ENCODE peak calls at places on chromosomes 4 and X, in five cellular contexts. J is adrenal gland, V is K562, W is upper lobe of right lung, P is endodermal cell. Y is an unnamed sample.

GRCh38 chr4:84681488-84682274 is 98.8 kb downstream of the CDS1 start:
- DNase-seq in W (no peak), P (no peak), J (no peak), V (peak), Y (no peak)

GRCh38 chr4:74692973-74693372 is 101.3 kb downstream of the BTC start:
- DNase-seq in W (no peak), J (no peak), P (no peak), V (no peak), Y (no peak)

GRCh38 chrX:148958896-148959295 is 458.5 kb downstream of the AFF2 start:
- DNase-seq in V (no peak), W (no peak), P (no peak), J (no peak), Y (no peak)

GRCh38 chr4:86033171-86033570 is 326.7 kb downstream of the MAPK10 start:
- DNase-seq in V (no peak), P (no peak), W (no peak), J (peak), Y (no peak)

GRCh38 chr4:77872723-77873435 is 10.2 kb downstream of the MRPL1 start:
- DNase-seq in W (no peak), V (no peak), J (no peak), P (no peak), Y (no peak)

GRCh38 chrX:115324194-115324593 is 34.7 kb downstream of the LUZP4 start:
- DNase-seq in W (peak), J (peak), P (no peak), V (no peak), Y (no peak)

GRCh38 chr4:3303445-3303824 is 10.6 kb downstream of the RGS12 start:
- DNase-seq in P (peak), W (no peak), V (no peak), J (peak), Y (no peak)

GRCh38 chrX:2474280-2474962 is 26.4 kb downstream of the DHRSX start:
- DNase-seq in J (peak), P (peak), V (peak), W (peak), Y (no peak)

GRCh38 chr4:145879598-145879997 is 59.0 kb downstream of the ZNF827 start:
- DNase-seq in J (no peak), W (no peak), P (peak), V (no peak), Y (no peak)

GRCh38 chr4:37662861-37663390 is 23.2 kb downstream of the RELL1 start:
- DNase-seq in V (no peak), J (peak), W (no peak), P (peak), Y (no peak)

GRCh38 chr4:16029329-16029728 is 54.5 kb downstream of the PROM1 start:
- DNase-seq in J (no peak), V (no peak), P (no peak), W (no peak), Y (no peak)

GRCh38 chr4:88527787-88528186 is 4.2 kb upstream of the PYURF start:
- DNase-seq in J (no peak), V (no peak), P (no peak), W (no peak), Y (no peak)

GRCh38 chr4:88523325-88524129 is at the start of gene PYURF:
- DNase-seq in J (peak), V (peak), P (peak), W (peak), Y (peak)

GRCh38 chr4:88522702-88523324 is 763 bp downstream of the PYURF start:
- DNase-seq in J (peak), V (peak), P (peak), W (peak), Y (peak)

GRCh38 chr4:88528861-88529260 is 5.3 kb upstream of the PYURF start:
- DNase-seq in V (no peak), P (no peak), W (no peak), J (no peak), Y (no peak)

GRCh38 chr4:88526221-88526815 is 2.7 kb upstream of the PYURF start:
- DNase-seq in P (no peak), W (no peak), V (no peak), J (peak), Y (no peak)
- TF ChIP-seq CTCF in P (peak), W (peak), V (peak), J (peak), Y (no peak)

GRCh38 chr4:72295966-72296557 is 264.3 kb downstream of the NPFFR2 start:
- DNase-seq in W (no peak), P (no peak), J (no peak), V (peak), Y (no peak)
- TF ChIP-seq CTCF in W (peak), P (peak), J (peak), V (peak), Y (no peak)

GRCh38 chr4:152635876-152636275 is 43.9 kb downstream of the TMEM154 start:
- DNase-seq in P (no peak), J (no peak), W (no peak), V (no peak), Y (no peak)

GRCh38 chr4:152643153-152644035 is 36.4 kb downstream of the TMEM154 start:
- DNase-seq in W (no peak), V (no peak), J (no peak), P (peak), Y (peak)

GRCh38 chr4:152644130-152644529 is 35.7 kb downstream of the TMEM154 start:
- DNase-seq in V (no peak), J (no peak), W (no peak), P (no peak), Y (no peak)

DNA sequence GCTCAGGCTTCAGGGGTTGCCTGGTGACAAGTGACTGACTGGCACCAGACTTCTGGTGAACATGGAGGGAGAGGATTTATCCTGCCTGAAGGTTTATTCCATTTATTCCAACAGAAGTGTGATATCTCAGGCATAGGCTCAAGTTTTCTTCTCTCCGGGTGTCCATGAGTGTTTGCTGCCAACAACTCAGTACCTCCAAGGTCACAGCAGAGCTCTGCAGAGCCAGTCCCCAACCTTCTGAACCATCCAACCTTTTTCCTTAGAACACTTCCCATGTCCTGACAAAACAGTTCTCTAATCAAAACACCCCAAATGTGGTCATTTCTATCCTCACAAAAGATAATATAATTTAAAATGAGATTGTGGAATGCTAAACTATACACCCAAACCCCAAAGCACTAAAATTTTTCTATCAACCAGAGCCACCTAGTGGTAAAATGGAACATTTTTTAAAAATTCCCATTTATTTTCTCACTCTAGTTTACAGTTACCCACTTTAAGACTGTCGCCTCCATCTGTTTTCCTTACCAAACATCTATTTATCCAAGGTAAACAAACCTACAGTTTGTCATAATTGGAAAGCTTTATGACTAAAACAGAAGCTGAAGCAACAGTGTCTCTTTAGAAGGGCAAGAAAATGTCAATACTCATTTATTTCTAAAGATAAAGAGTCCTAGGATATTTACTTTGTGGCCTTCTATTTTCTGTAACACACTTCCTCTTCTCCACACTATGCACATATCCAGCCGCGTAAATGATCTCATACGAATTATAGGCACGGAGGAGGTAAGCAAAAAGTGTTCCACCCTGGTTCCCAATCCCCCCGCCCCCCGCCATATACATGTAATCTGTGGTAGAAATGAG is 39.5 kb downstream of the TMEM154 start:
- DNase-seq in V (peak), J (no peak), W (no peak), P (no peak), Y (no peak)
- TF ChIP-seq CTCF in V (peak), J (peak), W (peak), P (peak), Y (peak)

DNA sequence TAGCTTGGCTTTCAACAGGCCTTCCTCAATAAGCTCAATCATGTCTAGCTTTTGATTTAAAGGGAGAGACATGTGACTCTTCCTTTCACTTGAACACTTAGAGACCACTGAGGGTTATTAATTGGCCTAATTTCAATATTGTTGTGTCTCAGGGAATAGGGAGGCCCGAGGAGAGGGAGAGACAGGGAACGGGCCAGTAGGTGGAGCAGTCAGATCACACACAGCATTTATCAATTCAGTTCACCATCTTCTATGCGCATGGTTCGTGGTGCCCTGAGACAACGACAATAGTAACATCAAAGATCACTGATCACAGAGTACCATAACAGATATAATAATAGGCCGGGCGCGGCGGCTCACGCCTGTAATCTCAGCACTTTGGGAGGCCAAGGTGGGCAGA is 17.8 kb downstream of the ZNF81 start:
- DNase-seq in P (peak), J (peak), V (no peak), W (no peak), Y (no peak)
- TF ChIP-seq CTCF in P (peak), J (peak), V (peak), W (peak), Y (no peak)

GRCh38 chr4:165013691-165014090 is 18.1 kb upstream of the TRIM60 start:
- DNase-seq in V (no peak), W (no peak), P (no peak), J (no peak), Y (no peak)

GRCh38 chr4:165010991-165011390 is 20.8 kb upstream of the TRIM60 start:
- DNase-seq in V (no peak), J (no peak), P (no peak), W (no peak), Y (no peak)

GRCh38 chr4:165011403-165011802 is 20.4 kb upstream of the TRIM60 start:
- DNase-seq in W (no peak), V (no peak), P (no peak), J (no peak), Y (no peak)

GRCh38 chr4:165016971-165017370 is 14.8 kb upstream of the TRIM60 start:
- DNase-seq in J (no peak), P (peak), W (no peak), V (peak), Y (no peak)
- TF ChIP-seq CTCF in J (no peak), P (peak), W (no peak), V (peak), Y (no peak)